ENCODE peak calls at places on chromosomes 7 and 10, in four cellular contexts. One of them, this sample, is unnamed.

GRCh38 chr7:55569797-55570196 is 2.5 kb downstream of the VOPP1 start:
- DNase-seq in WTC11: no peak
- DNase-seq in K562: no peak
- DNase-seq in HepG2: no peak
- DNase-seq in this sample: no peak

GRCh38 chr7:37656913-37657530 is 26.5 kb upstream of the GPR141 start:
- DNase-seq in WTC11: no peak
- DNase-seq in K562: no peak
- DNase-seq in HepG2: no peak
- DNase-seq in this sample: no peak

GRCh38 chr10:5835446-5836095 is 22.3 kb upstream of the GDI2 start:
- DNase-seq in WTC11: no peak
- DNase-seq in K562: no peak
- DNase-seq in HepG2: no peak
- DNase-seq in this sample: no peak

GRCh38 chr10:31384589-31384949 is 65.6 kb downstream of the ZEB1 start:
- DNase-seq in WTC11: no peak
- DNase-seq in K562: no peak
- DNase-seq in HepG2: no peak
- DNase-seq in this sample: no peak

GRCh38 chr7:101859411-101860106 is 42.1 kb downstream of the CUX1 start:
- DNase-seq in WTC11: no peak
- DNase-seq in K562: no peak
- DNase-seq in HepG2: no peak
- DNase-seq in this sample: no peak

GRCh38 chr7:108805808-108806397 is 236.2 kb downstream of the DNAJB9 start:
- DNase-seq in WTC11: peak; percentile 14
- DNase-seq in K562: peak; percentile 55
- DNase-seq in HepG2: peak; percentile 5
- DNase-seq in this sample: peak; percentile 18

GRCh38 chr7:128217030-128217805 is 23.9 kb upstream of the LEP start:
- DNase-seq in WTC11: peak; percentile 41
- DNase-seq in K562: peak; percentile 79
- DNase-seq in HepG2: no peak
- DNase-seq in this sample: no peak

GRCh38 chr7:158407581-158408331 is 179.9 kb downstream of the PTPRN2 start:
- DNase-seq in WTC11: no peak
- DNase-seq in K562: no peak
- DNase-seq in HepG2: peak; percentile 55
- DNase-seq in this sample: peak; percentile 31

GRCh38 chr7:41219276-41219675 is 483.6 kb downstream of the INHBA start:
- DNase-seq in WTC11: no peak
- DNase-seq in K562: no peak
- DNase-seq in HepG2: no peak
- DNase-seq in this sample: no peak

GRCh38 chr7:158587425-158588084 is at the start of gene PTPRN2:
- DNase-seq in WTC11: peak; percentile 59
- DNase-seq in K562: peak; percentile 100
- DNase-seq in HepG2: no peak
- DNase-seq in this sample: peak; percentile 100

GRCh38 chr10:77873558-77874380 is 52.8 kb downstream of the DLG5 start:
- DNase-seq in WTC11: no peak
- DNase-seq in K562: no peak
- DNase-seq in HepG2: peak; percentile 70
- DNase-seq in this sample: no peak

GRCh38 chr7:1925349-1925748 is 255.3 kb downstream of the ELFN1 start:
- DNase-seq in WTC11: peak; percentile 36
- DNase-seq in K562: peak; percentile 33
- DNase-seq in HepG2: peak; percentile 9
- DNase-seq in this sample: no peak

GRCh38 chr7:4043988-4044387 is 638.1 kb upstream of the FOXK1 start:
- DNase-seq in WTC11: no peak
- DNase-seq in K562: no peak
- DNase-seq in HepG2: no peak
- DNase-seq in this sample: no peak

GRCh38 chr7:80335473-80336232 is 176.2 kb downstream of the GNAT3 start:
- DNase-seq in WTC11: no peak
- DNase-seq in K562: no peak
- DNase-seq in HepG2: no peak
- DNase-seq in this sample: peak; percentile 5

GRCh38 chr7:107446531-107446930 is 23.3 kb upstream of the GPR22 start:
- DNase-seq in WTC11: no peak
- DNase-seq in K562: no peak
- DNase-seq in HepG2: no peak
- DNase-seq in this sample: no peak

GRCh38 chr10:57993302-57993701 is 274.4 kb downstream of the IPMK start:
- DNase-seq in WTC11: no peak
- DNase-seq in K562: no peak
- DNase-seq in HepG2: no peak
- DNase-seq in this sample: no peak

GRCh38 chr7:7438851-7439250 is 96.8 kb downstream of the COL28A1 start:
- DNase-seq in WTC11: no peak
- DNase-seq in K562: no peak
- DNase-seq in HepG2: peak; percentile 36
- DNase-seq in this sample: no peak

GRCh38 chr10:72257051-72257892 is 16.5 kb upstream of the DDIT4 start:
- DNase-seq in WTC11: no peak
- DNase-seq in K562: peak; percentile 66
- DNase-seq in HepG2: no peak
- DNase-seq in this sample: no peak

GRCh38 chr10:111233439-111233838 is 156.6 kb downstream of the ADRA2A start:
- DNase-seq in WTC11: peak; percentile 20
- DNase-seq in K562: no peak
- DNase-seq in HepG2: no peak
- DNase-seq in this sample: no peak

GRCh38 chr7:158924956-158925355 is 68.6 kb downstream of the DYNC2I1 start:
- DNase-seq in WTC11: no peak
- DNase-seq in K562: no peak
- DNase-seq in HepG2: no peak
- DNase-seq in this sample: no peak

GRCh38 chr10:12394236-12395033 is 45.1 kb downstream of the CAMK1D start:
- DNase-seq in WTC11: no peak
- DNase-seq in K562: no peak
- DNase-seq in HepG2: no peak
- DNase-seq in this sample: no peak

GRCh38 chr7:158450476-158451124 is 137.0 kb downstream of the PTPRN2 start:
- DNase-seq in WTC11: no peak
- DNase-seq in K562: no peak
- DNase-seq in HepG2: no peak
- DNase-seq in this sample: no peak

GRCh38 chr10:47357911-47358310 is 9.7 kb downstream of the RBP3 start:
- DNase-seq in WTC11: no peak
- DNase-seq in K562: no peak
- DNase-seq in HepG2: no peak
- DNase-seq in this sample: no peak

GRCh38 chr10:118596426-118597124 is 1.1 kb upstream of the PRLHR start:
- DNase-seq in WTC11: peak; percentile 16
- DNase-seq in K562: no peak
- DNase-seq in HepG2: no peak
- DNase-seq in this sample: no peak
- TF ChIP-seq ELF4 in WTC11: no peak
- TF ChIP-seq ELF4 in K562: no peak
- TF ChIP-seq ELF4 in HepG2: no peak
- TF ChIP-seq ELF4 in this sample: no peak

GRCh38 chr10:102710604-102711003 is 3.6 kb downstream of the ARL3 start:
- DNase-seq in WTC11: no peak
- DNase-seq in K562: no peak
- DNase-seq in HepG2: peak; percentile 67
- DNase-seq in this sample: no peak
- TF ChIP-seq ELF4 in WTC11: no peak
- TF ChIP-seq ELF4 in K562: no peak
- TF ChIP-seq ELF4 in HepG2: no peak
- TF ChIP-seq ELF4 in this sample: no peak

DNA sequence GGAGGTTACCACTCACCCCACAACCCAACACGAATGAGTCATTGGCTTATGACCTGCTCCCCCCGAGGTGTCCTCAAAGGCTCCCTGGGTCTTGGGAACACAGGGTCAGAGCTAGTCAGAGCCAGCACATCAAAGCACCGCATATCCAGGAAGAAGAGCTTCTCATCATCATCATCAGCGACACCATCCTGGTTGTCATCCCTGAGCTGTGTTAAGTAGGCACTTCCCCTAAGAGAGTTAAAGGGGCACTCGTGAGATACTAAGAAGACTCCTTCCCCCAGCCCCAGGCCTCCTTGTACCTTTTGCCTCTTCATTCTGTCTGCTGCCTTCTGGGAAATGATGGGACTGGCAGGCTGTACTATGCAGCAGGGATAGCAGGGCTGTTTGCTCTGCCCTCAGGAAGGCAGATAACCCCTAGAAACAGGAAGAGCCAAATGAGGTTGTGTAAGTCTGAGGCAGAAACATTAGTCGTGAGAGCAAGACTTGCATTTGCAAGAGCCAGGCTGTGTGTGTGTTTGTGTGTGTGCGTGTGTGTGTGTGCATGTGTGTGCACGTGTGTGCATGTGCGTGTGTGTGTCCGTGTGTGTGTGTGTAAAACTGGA is 11.1 kb upstream of the CPA1 start:
- DNase-seq in WTC11: no peak
- DNase-seq in K562: no peak
- DNase-seq in HepG2: peak; percentile 69
- DNase-seq in this sample: no peak
- TF ChIP-seq ELF4 in WTC11: no peak
- TF ChIP-seq ELF4 in K562: peak; percentile 23
- TF ChIP-seq ELF4 in HepG2: no peak
- TF ChIP-seq ELF4 in this sample: no peak

DNA sequence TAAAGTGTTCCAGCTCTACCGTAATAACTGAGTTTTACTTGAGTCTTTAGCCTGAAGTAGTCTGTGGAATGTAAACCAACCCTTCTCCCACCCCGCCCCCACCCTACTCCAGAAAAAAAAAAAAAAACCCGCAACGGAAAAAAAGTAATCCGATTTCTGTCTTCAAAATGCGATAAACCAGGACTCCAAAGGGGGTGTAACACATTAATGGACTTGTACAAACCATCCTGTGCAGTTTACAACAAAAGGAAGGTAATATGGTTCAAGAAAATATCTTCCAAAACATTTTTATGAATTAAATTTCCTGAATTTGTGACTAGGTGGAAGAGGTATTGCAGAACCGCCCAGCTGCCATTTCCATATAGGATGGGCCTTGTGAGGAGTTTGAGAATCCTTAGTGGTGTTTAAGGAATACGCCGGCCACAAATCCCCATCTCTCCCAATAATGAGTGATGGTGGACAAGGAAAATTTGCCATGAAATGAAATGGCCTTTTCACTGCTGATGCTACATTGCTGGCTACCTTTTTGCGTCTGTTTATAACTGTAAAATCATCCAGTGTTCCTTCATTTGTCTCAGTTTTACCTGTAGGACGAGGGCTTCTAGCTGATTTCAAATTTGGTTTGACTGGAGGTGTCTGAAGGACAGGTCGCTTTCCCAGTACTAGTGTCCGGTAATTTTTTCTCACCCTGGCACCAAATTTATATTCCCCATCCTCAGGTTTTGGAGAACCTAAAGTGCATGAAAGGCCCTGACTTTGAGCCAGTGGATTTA is 10.5 kb downstream of the SKIDA1 start:
- DNase-seq in WTC11: no peak
- DNase-seq in K562: no peak
- DNase-seq in HepG2: no peak
- DNase-seq in this sample: no peak
- TF ChIP-seq ELF4 in WTC11: no peak
- TF ChIP-seq ELF4 in K562: no peak
- TF ChIP-seq ELF4 in HepG2: no peak
- TF ChIP-seq ELF4 in this sample: no peak

GRCh38 chr7:99408347-99409191 is at the start of the genes BUD31 and PDAP1:
- DNase-seq in WTC11: peak; percentile 86
- DNase-seq in K562: peak; percentile 94
- DNase-seq in HepG2: peak; percentile 91
- DNase-seq in this sample: peak; percentile 94

GRCh38 chr7:99407849-99408346 is 499 bp downstream of the PDAP1 start:
- DNase-seq in WTC11: no peak
- DNase-seq in K562: no peak
- DNase-seq in HepG2: peak; percentile 58
- DNase-seq in this sample: no peak

GRCh38 chr7:99409814-99410213 is 1.0 kb downstream of the BUD31 start:
- DNase-seq in WTC11: no peak
- DNase-seq in K562: no peak
- DNase-seq in HepG2: no peak
- DNase-seq in this sample: no peak

GRCh38 chr7:99410635-99411034 is 1.9 kb downstream of the BUD31 start:
- DNase-seq in WTC11: no peak
- DNase-seq in K562: no peak
- DNase-seq in HepG2: no peak
- DNase-seq in this sample: no peak

DNA sequence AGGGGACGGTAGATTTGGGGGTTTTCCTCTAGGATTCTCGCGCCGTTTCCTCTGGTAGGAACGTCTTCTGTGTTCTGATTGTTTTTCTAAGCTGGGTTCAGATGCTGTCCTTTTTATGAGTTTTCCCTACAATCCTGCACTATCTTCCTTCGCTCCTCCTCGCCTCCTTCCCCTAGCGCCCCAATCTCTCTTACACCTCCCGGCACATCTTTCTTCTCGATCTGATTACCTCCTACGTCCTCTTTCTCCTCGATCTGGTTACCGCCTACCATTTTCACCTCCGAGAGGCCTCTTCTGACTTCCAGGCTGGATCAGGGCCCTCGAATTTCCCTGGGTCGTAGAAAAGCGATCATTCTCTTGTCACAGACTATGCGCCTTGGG is 413 bp downstream of the BUD31 start:
- DNase-seq in WTC11: no peak
- DNase-seq in K562: no peak
- DNase-seq in HepG2: no peak
- DNase-seq in this sample: no peak
- TF ChIP-seq ELF4 in WTC11: no peak
- TF ChIP-seq ELF4 in K562: no peak
- TF ChIP-seq ELF4 in HepG2: no peak
- TF ChIP-seq ELF4 in this sample: no peak

GRCh38 chr7:43364391-43364790 is 218.5 kb upstream of the STK17A start:
- DNase-seq in WTC11: no peak
- DNase-seq in K562: no peak
- DNase-seq in HepG2: no peak
- DNase-seq in this sample: no peak
- TF ChIP-seq ELF4 in WTC11: no peak
- TF ChIP-seq ELF4 in K562: no peak
- TF ChIP-seq ELF4 in HepG2: no peak
- TF ChIP-seq ELF4 in this sample: no peak

This sample was measured in HEK293T.